ENCODE peak calls at places on chromosomes 4 and X, in seven cellular contexts. N, T, A, O, D, Q and I are unnamed samples. For H3K4me1, the result is how much of the 10 kb centered on the place peaks cover.

GRCh38 chr4:31068257-31069075 is 348.3 kb downstream of the PCDH7 start:
- DNase-seq in N (peak), T (no peak), A (no peak), O (no peak), D (no peak), Q (no peak), I (no peak)

GRCh38 chr4:83125738-83126141 is 11.2 kb upstream of the PLAC8 start:
- DNase-seq in N (no peak), T (no peak), A (no peak), O (no peak), D (peak), Q (no peak), I (no peak)

GRCh38 chrX:106948641-106949040 is 28.4 kb downstream of the CLDN2 start:
- DNase-seq in N (no peak), T (no peak), A (peak), O (no peak), D (peak), Q (no peak), I (no peak)

GRCh38 chrX:39302838-39303237 is 501.6 kb downstream of the MID1IP1 start:
- DNase-seq in N (no peak), T (no peak), A (no peak), O (no peak), D (no peak), Q (no peak), I (no peak)

GRCh38 chr4:41912546-41912945 is 22.7 kb upstream of the TMEM33 start:
- DNase-seq in N (no peak), T (no peak), A (no peak), O (no peak), D (no peak), Q (no peak), I (no peak)

GRCh38 chr4:119735136-119735770 is 106.6 kb upstream of the PDE5A start:
- DNase-seq in N (peak), T (no peak), A (peak), O (peak), D (peak), Q (no peak), I (no peak)

GRCh38 chr4:138090145-138090917 is 151.8 kb downstream of the SLC7A11 start:
- DNase-seq in N (peak), T (peak), A (peak), O (peak), D (peak), Q (peak), I (no peak)

GRCh38 chrX:48998391-48998790 is 3.7 kb downstream of the GRIPAP1 start:
- DNase-seq in N (no peak), T (no peak), A (no peak), O (no peak), D (no peak), Q (no peak), I (no peak)

GRCh38 chr4:119032921-119033685 is 102.5 kb upstream of the MYOZ2 start:
- DNase-seq in N (no peak), T (no peak), A (no peak), O (no peak), D (no peak), Q (no peak), I (no peak)

GRCh38 chrX:15916704-15917084 is 62.1 kb upstream of the AP1S2 start:
- DNase-seq in N (peak), T (no peak), A (no peak), O (no peak), D (no peak), Q (no peak), I (no peak)

GRCh38 chrX:105870465-105870864 is 48.1 kb downstream of the NRK start:
- DNase-seq in N (no peak), T (no peak), A (no peak), O (no peak), D (no peak), Q (no peak), I (no peak)

GRCh38 chr4:147361726-147362125 is 119.2 kb upstream of the EDNRA start:
- DNase-seq in N (peak), T (peak), A (peak), O (peak), D (peak), Q (no peak), I (no peak)

GRCh38 chr4:5822617-5823016 is 70.3 kb downstream of the CRMP1 start:
- DNase-seq in N (no peak), T (no peak), A (no peak), O (no peak), D (no peak), Q (no peak), I (no peak)

GRCh38 chrX:68532828-68533227 is 34.0 kb downstream of the YIPF6 start:
- DNase-seq in N (peak), T (no peak), A (peak), O (no peak), D (no peak), Q (no peak), I (no peak)

GRCh38 chr4:26763063-26763462 is 97.6 kb upstream of the STIM2 start:
- DNase-seq in N (no peak), T (no peak), A (no peak), O (no peak), D (peak), Q (no peak), I (no peak)

GRCh38 chrX:10615931-10616780 is 4.2 kb downstream of the MID1 start:
- DNase-seq in N (peak), T (no peak), A (peak), O (peak), D (peak), Q (peak), I (no peak)

GRCh38 chr4:1402021-1402515 is 4.2 kb downstream of the NKX1-1 start:
- DNase-seq in N (no peak), T (no peak), A (no peak), O (no peak), D (no peak), Q (no peak), I (no peak)

GRCh38 chrX:148659481-148659880 is 159.1 kb downstream of the AFF2 start:
- DNase-seq in N (no peak), T (no peak), A (no peak), O (peak), D (no peak), Q (no peak), I (no peak)

GRCh38 chr4:119666653-119667091 is 38.1 kb upstream of the PDE5A start:
- DNase-seq in N (peak), T (no peak), A (no peak), O (no peak), D (no peak), Q (no peak), I (no peak)

GRCh38 chr4:150583287-150584197 is 1.6 kb downstream of the MAB21L2 start:
- DNase-seq in N (peak), T (no peak), A (no peak), O (peak), D (no peak), Q (no peak), I (no peak)

GRCh38 chr4:150581611-150582010 is 340 bp upstream of the MAB21L2 start:
- DNase-seq in N (peak), T (no peak), A (no peak), O (peak), D (no peak), Q (no peak), I (no peak)

GRCh38 chr4:150584198-150584593 is 2.2 kb downstream of the MAB21L2 start:
- DNase-seq in N (no peak), T (no peak), A (no peak), O (no peak), D (no peak), Q (no peak), I (no peak)

GRCh38 chr4:150582101-150582565 is at the start of gene MAB21L2:
- DNase-seq in N (peak), T (no peak), A (no peak), O (peak), D (no peak), Q (no peak), I (no peak)

GRCh38 chr4:150582881-150583286 is 933 bp downstream of the MAB21L2 start:
- DNase-seq in N (peak), T (no peak), A (no peak), O (peak), D (no peak), Q (no peak), I (no peak)
- H3K4me3 ChIP-seq in N (peak), T (no peak), A (no peak), O (peak), D (no peak), Q (no peak), I (no peak)

DNA sequence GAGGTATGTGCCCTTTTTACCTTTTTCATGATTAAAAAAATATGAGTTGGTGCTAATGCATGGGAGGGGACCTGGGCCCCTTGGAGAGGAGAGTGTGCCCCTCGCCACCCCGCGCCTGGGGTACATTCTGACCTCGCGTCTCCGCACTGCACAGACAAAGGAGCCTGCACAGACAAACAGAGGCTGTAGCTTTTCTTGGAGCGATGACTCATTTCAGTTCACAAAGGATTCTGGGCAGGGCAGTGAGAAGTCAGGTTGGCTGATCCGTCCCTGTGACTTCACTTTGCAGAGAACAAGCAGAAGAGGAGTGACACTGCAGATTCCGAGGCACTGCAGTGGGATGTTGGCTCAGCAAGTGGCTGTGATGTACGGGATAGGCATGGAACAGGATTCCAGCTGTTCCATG is 82.9 kb downstream of the STOX2 start:
- DNase-seq in N (peak), T (peak), A (peak), O (peak), D (peak), Q (peak), I (peak)
- H2AFZ ChIP-seq in N (peak), T (peak), A (peak), O (peak), D (peak), Q (peak), I (peak)

GRCh38 chr4:53362093-53362492 is 3.8 kb downstream of the SCFD2 start:
- DNase-seq in N (no peak), T (no peak), A (no peak), O (no peak), D (no peak), Q (no peak), I (no peak)
- H3K4me1 ChIP-seq in N (under half), T (under half), A (under half), O (under half), D (under half), Q (under half), I (under half)

DNA sequence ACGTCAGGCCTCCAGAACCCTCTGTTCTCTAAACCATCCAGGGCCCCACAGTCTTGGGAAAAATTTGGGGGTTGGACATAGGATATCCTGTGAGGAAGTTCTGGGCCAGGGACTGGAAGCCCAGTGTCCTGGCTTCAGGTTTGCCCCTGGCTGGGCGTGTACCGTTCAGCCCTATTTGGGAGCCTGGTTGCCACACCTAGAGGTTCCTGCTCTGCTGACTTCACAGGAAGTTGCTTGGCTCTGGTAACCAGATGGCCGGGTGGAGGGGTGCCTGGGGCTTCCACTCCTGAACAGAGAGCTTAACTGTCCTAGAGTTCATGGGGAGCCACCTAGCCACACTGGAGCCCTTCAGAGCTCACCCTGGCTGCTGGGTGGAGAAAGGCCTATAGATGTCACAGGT is 1.1 kb downstream of the TAFAZZIN start:
- DNase-seq in N (no peak), T (no peak), A (peak), O (no peak), D (peak), Q (no peak), I (no peak)
- H3K4me3 ChIP-seq in N (peak), T (peak), A (peak), O (peak), D (peak), Q (peak), I (peak)

GRCh38 chr4:178598672-178599071 is 1156.4 kb upstream of the AGA start:
- DNase-seq in N (no peak), T (no peak), A (no peak), O (no peak), D (no peak), Q (no peak), I (no peak)

GRCh38 chr4:178599521-178599920 is 1157.3 kb upstream of the AGA start:
- DNase-seq in N (no peak), T (no peak), A (no peak), O (no peak), D (peak), Q (no peak), I (no peak)

DNA sequence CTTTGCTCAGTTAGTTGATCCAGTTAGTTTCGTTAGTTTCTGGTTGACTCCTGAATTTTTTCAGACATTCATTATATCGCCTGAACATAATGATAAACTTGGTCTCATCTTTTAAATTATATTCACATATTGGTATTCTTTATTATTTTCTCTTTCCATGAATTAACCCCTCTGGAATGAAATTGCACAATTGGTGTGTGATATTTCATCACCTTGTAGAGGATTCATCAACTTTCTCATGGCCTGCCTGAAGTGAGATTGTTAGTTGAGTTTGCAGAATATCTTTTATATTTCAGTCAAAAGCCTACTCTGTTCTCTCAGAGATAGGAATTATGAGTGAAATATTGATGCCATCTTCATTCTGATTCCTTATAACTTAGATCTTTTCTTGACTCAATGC is 1160.6 kb upstream of the AGA start:
- DNase-seq in N (no peak), T (no peak), A (no peak), O (no peak), D (no peak), Q (no peak), I (no peak)
- H2AFZ ChIP-seq in N (no peak), T (no peak), A (no peak), O (no peak), D (no peak), Q (no peak), I (no peak)